ENCODE peak calls at places on chromosomes 13 and 19, in ten cellular contexts. One of them, this sample, is unnamed.
A peak's percentile ranks its signal among the peaks of the same experiment; 100 is the strongest.

GRCh38 chr13:35961461-35962220 is 169.5 kb downstream of the DCLK1 start:
- DNase-seq in CD8-positive, alpha-beta memory T cell: no peak
- DNase-seq in fibroblast of pulmonary artery: peak; percentile 20
- DNase-seq in CD8-positive, alpha-beta T cell: no peak
- DNase-seq in K562: no peak
- DNase-seq in cardiac fibroblast: no peak
- DNase-seq in Caco-2: no peak
- DNase-seq in foreskin fibroblast: peak; percentile 21
- DNase-seq in breast epithelium: no peak
- DNase-seq in fibroblast of mammary gland: peak; percentile 23
- DNase-seq in this sample: no peak

GRCh38 chr19:29535984-29536508 is 10.3 kb downstream of the VSTM2B start:
- DNase-seq in CD8-positive, alpha-beta memory T cell: no peak
- DNase-seq in fibroblast of pulmonary artery: no peak
- DNase-seq in CD8-positive, alpha-beta T cell: no peak
- DNase-seq in K562: no peak
- DNase-seq in cardiac fibroblast: no peak
- DNase-seq in Caco-2: no peak
- DNase-seq in foreskin fibroblast: no peak
- DNase-seq in breast epithelium: no peak
- DNase-seq in fibroblast of mammary gland: no peak
- DNase-seq in this sample: no peak

GRCh38 chr13:85538957-85539356 is 260.3 kb downstream of the SLITRK6 start:
- DNase-seq in CD8-positive, alpha-beta memory T cell: no peak
- DNase-seq in fibroblast of pulmonary artery: no peak
- DNase-seq in CD8-positive, alpha-beta T cell: no peak
- DNase-seq in K562: no peak
- DNase-seq in cardiac fibroblast: no peak
- DNase-seq in Caco-2: no peak
- DNase-seq in foreskin fibroblast: no peak
- DNase-seq in breast epithelium: no peak
- DNase-seq in fibroblast of mammary gland: no peak
- DNase-seq in this sample: no peak

GRCh38 chr13:27578121-27579030 is 42.0 kb downstream of the LNX2 start:
- DNase-seq in CD8-positive, alpha-beta memory T cell: no peak
- DNase-seq in fibroblast of pulmonary artery: peak; percentile 23
- DNase-seq in CD8-positive, alpha-beta T cell: no peak
- DNase-seq in K562: no peak
- DNase-seq in cardiac fibroblast: peak; percentile 15
- DNase-seq in Caco-2: no peak
- DNase-seq in foreskin fibroblast: peak; percentile 74
- DNase-seq in breast epithelium: no peak
- DNase-seq in fibroblast of mammary gland: peak; percentile 69
- DNase-seq in this sample: no peak

GRCh38 chr19:44869728-44870470 is 21.2 kb upstream of the TOMM40 start:
- DNase-seq in CD8-positive, alpha-beta memory T cell: no peak
- DNase-seq in fibroblast of pulmonary artery: peak; percentile 79
- DNase-seq in CD8-positive, alpha-beta T cell: no peak
- DNase-seq in K562: peak; percentile 7
- DNase-seq in cardiac fibroblast: peak; percentile 71
- DNase-seq in Caco-2: no peak
- DNase-seq in foreskin fibroblast: peak; percentile 25
- DNase-seq in breast epithelium: no peak
- DNase-seq in fibroblast of mammary gland: peak; percentile 92
- DNase-seq in this sample: no peak

GRCh38 chr19:51994048-51994644 is 7.5 kb upstream of the ZNF350 start:
- DNase-seq in CD8-positive, alpha-beta memory T cell: no peak
- DNase-seq in fibroblast of pulmonary artery: peak; percentile 3
- DNase-seq in CD8-positive, alpha-beta T cell: no peak
- DNase-seq in K562: no peak
- DNase-seq in cardiac fibroblast: no peak
- DNase-seq in Caco-2: no peak
- DNase-seq in foreskin fibroblast: no peak
- DNase-seq in breast epithelium: no peak
- DNase-seq in fibroblast of mammary gland: no peak
- DNase-seq in this sample: no peak

GRCh38 chr13:72180253-72180952 is 313.4 kb upstream of the DACH1 start:
- DNase-seq in CD8-positive, alpha-beta memory T cell: no peak
- DNase-seq in fibroblast of pulmonary artery: no peak
- DNase-seq in CD8-positive, alpha-beta T cell: no peak
- DNase-seq in K562: no peak
- DNase-seq in cardiac fibroblast: no peak
- DNase-seq in Caco-2: no peak
- DNase-seq in foreskin fibroblast: peak; percentile 6
- DNase-seq in breast epithelium: no peak
- DNase-seq in fibroblast of mammary gland: no peak
- DNase-seq in this sample: no peak

GRCh38 chr13:51639171-51639570 is 54.9 kb downstream of the WDFY2 start:
- DNase-seq in CD8-positive, alpha-beta memory T cell: no peak
- DNase-seq in fibroblast of pulmonary artery: no peak
- DNase-seq in CD8-positive, alpha-beta T cell: no peak
- DNase-seq in K562: no peak
- DNase-seq in cardiac fibroblast: no peak
- DNase-seq in Caco-2: no peak
- DNase-seq in foreskin fibroblast: no peak
- DNase-seq in breast epithelium: no peak
- DNase-seq in fibroblast of mammary gland: no peak
- DNase-seq in this sample: no peak

GRCh38 chr19:51651216-51651846 is 4.7 kb upstream of the SIGLEC14 start:
- DNase-seq in CD8-positive, alpha-beta memory T cell: no peak
- DNase-seq in fibroblast of pulmonary artery: no peak
- DNase-seq in CD8-positive, alpha-beta T cell: no peak
- DNase-seq in K562: no peak
- DNase-seq in cardiac fibroblast: no peak
- DNase-seq in Caco-2: no peak
- DNase-seq in foreskin fibroblast: no peak
- DNase-seq in breast epithelium: no peak
- DNase-seq in fibroblast of mammary gland: no peak
- DNase-seq in this sample: no peak

GRCh38 chr13:50386527-50387123 is 371.4 kb downstream of the KCNRG start:
- DNase-seq in CD8-positive, alpha-beta memory T cell: no peak
- DNase-seq in fibroblast of pulmonary artery: peak; percentile 33
- DNase-seq in CD8-positive, alpha-beta T cell: no peak
- DNase-seq in K562: no peak
- DNase-seq in cardiac fibroblast: peak; percentile 54
- DNase-seq in Caco-2: no peak
- DNase-seq in foreskin fibroblast: peak; percentile 73
- DNase-seq in breast epithelium: no peak
- DNase-seq in fibroblast of mammary gland: peak; percentile 46
- DNase-seq in this sample: no peak
- H3K4me3 ChIP-seq in CD8-positive, alpha-beta memory T cell: no peak overlapping the region
- H3K4me3 ChIP-seq in fibroblast of pulmonary artery: no peak overlapping the region
- H3K4me3 ChIP-seq in CD8-positive, alpha-beta T cell: no peak overlapping the region
- H3K4me3 ChIP-seq in K562: no peak overlapping the region
- H3K4me3 ChIP-seq in cardiac fibroblast: no peak overlapping the region
- H3K4me3 ChIP-seq in Caco-2: no peak overlapping the region
- H3K4me3 ChIP-seq in foreskin fibroblast: no peak overlapping the region
- H3K4me3 ChIP-seq in breast epithelium: no peak overlapping the region
- H3K4me3 ChIP-seq in fibroblast of mammary gland: no peak overlapping the region
- H3K4me3 ChIP-seq in this sample: no peak overlapping the region

GRCh38 chr19:8352134-8352827 is 9.2 kb upstream of the KANK3 start:
- DNase-seq in CD8-positive, alpha-beta memory T cell: no peak
- DNase-seq in fibroblast of pulmonary artery: peak; percentile 71
- DNase-seq in CD8-positive, alpha-beta T cell: no peak
- DNase-seq in K562: no peak
- DNase-seq in cardiac fibroblast: peak; percentile 61
- DNase-seq in Caco-2: no peak
- DNase-seq in foreskin fibroblast: peak; percentile 47
- DNase-seq in breast epithelium: no peak
- DNase-seq in fibroblast of mammary gland: no peak
- DNase-seq in this sample: no peak
- H3K4me3 ChIP-seq in CD8-positive, alpha-beta memory T cell: no peak overlapping the region
- H3K4me3 ChIP-seq in fibroblast of pulmonary artery: peak overlapping the region; percentile 13
- H3K4me3 ChIP-seq in CD8-positive, alpha-beta T cell: no peak overlapping the region
- H3K4me3 ChIP-seq in K562: no peak overlapping the region
- H3K4me3 ChIP-seq in cardiac fibroblast: no peak overlapping the region
- H3K4me3 ChIP-seq in Caco-2: no peak overlapping the region
- H3K4me3 ChIP-seq in foreskin fibroblast: peak overlapping the region; percentile 14
- H3K4me3 ChIP-seq in breast epithelium: peak overlapping the region; percentile 32
- H3K4me3 ChIP-seq in fibroblast of mammary gland: no peak overlapping the region
- H3K4me3 ChIP-seq in this sample: no peak overlapping the region

GRCh38 chr19:18393836-18394235 is 3.6 kb downstream of the LRRC25 start:
- DNase-seq in CD8-positive, alpha-beta memory T cell: no peak
- DNase-seq in fibroblast of pulmonary artery: no peak
- DNase-seq in CD8-positive, alpha-beta T cell: no peak
- DNase-seq in K562: no peak
- DNase-seq in cardiac fibroblast: no peak
- DNase-seq in Caco-2: no peak
- DNase-seq in foreskin fibroblast: peak; percentile 44
- DNase-seq in breast epithelium: no peak
- DNase-seq in fibroblast of mammary gland: no peak
- DNase-seq in this sample: no peak

GRCh38 chr19:18399008-18399407 is 1.6 kb upstream of the LRRC25 start:
- DNase-seq in CD8-positive, alpha-beta memory T cell: no peak
- DNase-seq in fibroblast of pulmonary artery: no peak
- DNase-seq in CD8-positive, alpha-beta T cell: no peak
- DNase-seq in K562: no peak
- DNase-seq in cardiac fibroblast: peak; percentile 58
- DNase-seq in Caco-2: no peak
- DNase-seq in foreskin fibroblast: peak; percentile 70
- DNase-seq in breast epithelium: no peak
- DNase-seq in fibroblast of mammary gland: peak; percentile 60
- DNase-seq in this sample: peak; percentile 79

GRCh38 chr19:18396471-18397241 is 766 bp downstream of the LRRC25 start:
- DNase-seq in CD8-positive, alpha-beta memory T cell: no peak
- DNase-seq in fibroblast of pulmonary artery: no peak
- DNase-seq in CD8-positive, alpha-beta T cell: no peak
- DNase-seq in K562: no peak
- DNase-seq in cardiac fibroblast: no peak
- DNase-seq in Caco-2: no peak
- DNase-seq in foreskin fibroblast: no peak
- DNase-seq in breast epithelium: no peak
- DNase-seq in fibroblast of mammary gland: no peak
- DNase-seq in this sample: no peak

GRCh38 chr19:18401580-18402112 is 4.2 kb upstream of the LRRC25 start:
- DNase-seq in CD8-positive, alpha-beta memory T cell: no peak
- DNase-seq in fibroblast of pulmonary artery: peak; percentile 71
- DNase-seq in CD8-positive, alpha-beta T cell: no peak
- DNase-seq in K562: peak; percentile 39
- DNase-seq in cardiac fibroblast: peak; percentile 85
- DNase-seq in Caco-2: peak; percentile 74
- DNase-seq in foreskin fibroblast: peak; percentile 85
- DNase-seq in breast epithelium: no peak
- DNase-seq in fibroblast of mammary gland: peak; percentile 71
- DNase-seq in this sample: peak; percentile 75

DNA sequence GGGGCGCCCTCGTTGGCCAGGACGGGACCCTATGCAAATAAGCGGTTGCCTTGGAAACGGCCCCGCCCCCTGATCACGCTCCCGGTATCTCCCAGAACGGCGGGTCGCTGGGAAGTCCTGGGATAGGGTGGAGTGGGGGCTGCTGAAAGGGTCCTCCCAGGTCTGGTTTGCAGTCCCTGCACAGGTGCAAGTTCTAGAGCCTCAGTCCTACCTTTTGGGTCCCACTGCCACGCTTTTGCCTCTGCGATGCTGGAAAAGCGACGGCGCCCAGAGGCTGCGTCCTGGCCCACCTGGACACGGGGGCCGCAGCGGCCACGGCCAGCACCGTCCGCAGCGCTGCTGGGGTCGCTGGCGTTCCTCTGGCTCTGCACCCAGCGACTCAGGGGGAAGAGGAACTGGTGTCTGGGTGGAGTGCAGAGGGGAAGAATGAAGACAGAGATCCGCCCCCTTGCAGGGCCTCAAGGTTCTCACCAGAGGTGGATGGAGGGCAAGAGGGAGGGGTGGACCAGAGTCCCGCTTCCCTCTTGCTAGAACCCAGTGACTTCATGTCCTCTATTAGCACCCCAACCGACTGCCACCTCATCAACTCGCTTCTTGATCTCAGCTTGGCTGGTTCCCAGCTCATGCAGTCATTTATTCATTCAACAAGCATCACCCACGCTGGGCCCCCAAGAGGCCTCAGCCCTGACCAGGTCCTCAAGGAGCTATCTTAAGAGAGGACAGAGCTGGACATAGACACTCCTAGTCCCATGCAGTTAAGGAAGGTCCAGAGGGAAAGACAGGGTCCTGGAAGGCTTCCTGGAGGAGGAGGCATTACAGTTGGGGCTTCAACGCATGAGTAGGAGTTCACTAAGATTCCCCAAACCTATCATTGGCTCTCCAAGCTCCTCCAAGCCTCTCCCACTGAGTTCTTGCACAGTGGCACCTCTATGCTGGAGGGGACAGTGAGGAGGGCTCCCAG is at the start of gene LRRC25:
- DNase-seq in CD8-positive, alpha-beta memory T cell: no peak
- DNase-seq in fibroblast of pulmonary artery: no peak
- DNase-seq in CD8-positive, alpha-beta T cell: no peak
- DNase-seq in K562: peak; percentile 72
- DNase-seq in cardiac fibroblast: no peak
- DNase-seq in Caco-2: no peak
- DNase-seq in foreskin fibroblast: peak; percentile 44
- DNase-seq in breast epithelium: no peak
- DNase-seq in fibroblast of mammary gland: no peak
- DNase-seq in this sample: no peak
- H3K4me3 ChIP-seq in CD8-positive, alpha-beta memory T cell: no peak within 1 kb of the TSS
- H3K4me3 ChIP-seq in fibroblast of pulmonary artery: no peak within 1 kb of the TSS
- H3K4me3 ChIP-seq in CD8-positive, alpha-beta T cell: no peak within 1 kb of the TSS
- H3K4me3 ChIP-seq in K562: peak within 1 kb of the TSS; percentile 27
- H3K4me3 ChIP-seq in cardiac fibroblast: no peak within 1 kb of the TSS
- H3K4me3 ChIP-seq in Caco-2: no peak within 1 kb of the TSS
- H3K4me3 ChIP-seq in foreskin fibroblast: no peak within 1 kb of the TSS
- H3K4me3 ChIP-seq in breast epithelium: peak within 1 kb of the TSS; percentile 11
- H3K4me3 ChIP-seq in fibroblast of mammary gland: no peak within 1 kb of the TSS
- H3K4me3 ChIP-seq in this sample: no peak within 1 kb of the TSS

GRCh38 chr13:43881580-43881979 is 1.9 kb downstream of the LACC1 start:
- DNase-seq in CD8-positive, alpha-beta memory T cell: no peak
- DNase-seq in fibroblast of pulmonary artery: no peak
- DNase-seq in CD8-positive, alpha-beta T cell: no peak
- DNase-seq in K562: no peak
- DNase-seq in cardiac fibroblast: no peak
- DNase-seq in Caco-2: no peak
- DNase-seq in foreskin fibroblast: no peak
- DNase-seq in breast epithelium: no peak
- DNase-seq in fibroblast of mammary gland: no peak
- DNase-seq in this sample: no peak

GRCh38 chr13:43879323-43880181 is at the start of the genes CCDC122 and LACC1:
- DNase-seq in CD8-positive, alpha-beta memory T cell: peak; percentile 71
- DNase-seq in fibroblast of pulmonary artery: peak; percentile 85
- DNase-seq in CD8-positive, alpha-beta T cell: peak; percentile 71
- DNase-seq in K562: no peak
- DNase-seq in cardiac fibroblast: peak; percentile 86
- DNase-seq in Caco-2: peak; percentile 90
- DNase-seq in foreskin fibroblast: peak; percentile 93
- DNase-seq in breast epithelium: peak; percentile 77
- DNase-seq in fibroblast of mammary gland: peak; percentile 74
- DNase-seq in this sample: peak; percentile 83

GRCh38 chr13:43878897-43879322 is 630 bp downstream of the CCDC122 start:
- DNase-seq in CD8-positive, alpha-beta memory T cell: no peak
- DNase-seq in fibroblast of pulmonary artery: peak; percentile 83
- DNase-seq in CD8-positive, alpha-beta T cell: peak; percentile 34
- DNase-seq in K562: no peak
- DNase-seq in cardiac fibroblast: peak; percentile 79
- DNase-seq in Caco-2: peak; percentile 65
- DNase-seq in foreskin fibroblast: peak; percentile 83
- DNase-seq in breast epithelium: peak; percentile 40
- DNase-seq in fibroblast of mammary gland: peak; percentile 79
- DNase-seq in this sample: peak; percentile 59

GRCh38 chr13:43880451-43880850 is 747 bp downstream of the LACC1 start:
- DNase-seq in CD8-positive, alpha-beta memory T cell: no peak
- DNase-seq in fibroblast of pulmonary artery: no peak
- DNase-seq in CD8-positive, alpha-beta T cell: no peak
- DNase-seq in K562: no peak
- DNase-seq in cardiac fibroblast: no peak
- DNase-seq in Caco-2: no peak
- DNase-seq in foreskin fibroblast: no peak
- DNase-seq in breast epithelium: no peak
- DNase-seq in fibroblast of mammary gland: no peak
- DNase-seq in this sample: no peak

GRCh38 chr13:43880930-43881329 is 1.2 kb downstream of the LACC1 start:
- DNase-seq in CD8-positive, alpha-beta memory T cell: no peak
- DNase-seq in fibroblast of pulmonary artery: peak; percentile 27
- DNase-seq in CD8-positive, alpha-beta T cell: no peak
- DNase-seq in K562: no peak
- DNase-seq in cardiac fibroblast: peak; percentile 31
- DNase-seq in Caco-2: no peak
- DNase-seq in foreskin fibroblast: peak; percentile 17
- DNase-seq in breast epithelium: no peak
- DNase-seq in fibroblast of mammary gland: no peak
- DNase-seq in this sample: no peak
- H3K4me3 ChIP-seq in CD8-positive, alpha-beta memory T cell: no peak overlapping the region
- H3K4me3 ChIP-seq in fibroblast of pulmonary artery: no peak overlapping the region
- H3K4me3 ChIP-seq in CD8-positive, alpha-beta T cell: no peak overlapping the region
- H3K4me3 ChIP-seq in K562: no peak overlapping the region
- H3K4me3 ChIP-seq in cardiac fibroblast: no peak overlapping the region
- H3K4me3 ChIP-seq in Caco-2: no peak overlapping the region
- H3K4me3 ChIP-seq in foreskin fibroblast: no peak overlapping the region
- H3K4me3 ChIP-seq in breast epithelium: no peak overlapping the region
- H3K4me3 ChIP-seq in fibroblast of mammary gland: no peak overlapping the region
- H3K4me3 ChIP-seq in this sample: no peak overlapping the region

This sample was measured in small intestine.